ENCODE peak calls at places on chromosomes 6 and 20, in nine cellular contexts. I, H, X, R, Q, S, Y, F and J are unnamed samples.
A peak's percentile ranks its signal among the peaks of the same experiment; 100 is the strongest.

GRCh38 chr6:125797934-125798444 is 7.2 kb downstream of the NCOA7 start:
- DNase-seq in F (no peak), H (no peak), X (no peak), S (no peak), I (no peak), Y (no peak), Q (no peak), R (no peak), J (no peak)

GRCh38 chr20:38152175-38153010 is 12.7 kb downstream of the TGM2 start:
- DNase-seq in R (no peak), S (no peak), X (no peak), F (peak; percentile 36), I (no peak), Y (peak; percentile 80), Q (no peak), H (peak; percentile 71), J (no peak)

GRCh38 chr20:37475258-37475657 is 45.8 kb upstream of the NNAT start:
- DNase-seq in F (no peak), I (no peak), H (no peak), Q (no peak), S (no peak), X (no peak), Y (no peak), R (no peak), J (no peak)

GRCh38 chr6:17490724-17491123 is 97.3 kb downstream of the CAP2 start:
- DNase-seq in R (no peak), H (no peak), Y (no peak), X (no peak), Q (no peak), I (no peak), F (no peak), S (no peak), J (no peak)

GRCh38 chr20:32651537-32651936 is 22.2 kb downstream of the C20orf203 start:
- DNase-seq in R (no peak), X (no peak), F (no peak), S (no peak), Y (no peak), I (no peak), Q (no peak), H (no peak), J (peak; percentile 42)

GRCh38 chr20:4026093-4026601 is 10.8 kb upstream of the RNF24 start:
- DNase-seq in S (no peak), X (no peak), I (no peak), H (peak; percentile 81), F (no peak), R (no peak), Q (no peak), Y (no peak), J (peak; percentile 64)

GRCh38 chr6:41941280-41942044 is at the start of gene CCND3:
- DNase-seq in I (peak; percentile 78), S (peak; percentile 84), H (peak; percentile 90), R (peak; percentile 68), Y (peak; percentile 93), X (peak; percentile 54), F (peak; percentile 91), Q (peak; percentile 90), J (peak; percentile 92)

GRCh38 chr20:40286991-40287531 is 402.0 kb downstream of the MAFB start:
- DNase-seq in X (no peak), S (no peak), H (no peak), Q (no peak), F (no peak), I (no peak), R (no peak), Y (peak; percentile 70), J (no peak)

GRCh38 chr6:1424306-1424927 is 35.0 kb downstream of the FOXF2 start:
- DNase-seq in R (no peak), I (no peak), H (peak; percentile 63), Y (peak; percentile 51), F (peak; percentile 17), X (no peak), S (no peak), Q (peak; percentile 11), J (peak; percentile 80)